ENCODE peak calls at places on chromosome 18, in seven cellular contexts. One of them, this sample, is unnamed.

GRCh38 chr18:13159579-13159978 is 59.0 kb upstream of the LDLRAD4 start:
- DNase-seq in B cell: no peak
- DNase-seq in T-cell: no peak
- DNase-seq in pancreas: no peak
- DNase-seq in GM12865: peak; percentile 74
- DNase-seq in mucosa of descending colon: peak; percentile 74
- DNase-seq in endodermal cell: peak; percentile 66
- DNase-seq in this sample: peak; percentile 49

GRCh38 chr18:21894619-21895367 is 154.2 kb downstream of the MIB1 start:
- DNase-seq in B cell: no peak
- DNase-seq in T-cell: no peak
- DNase-seq in pancreas: peak; percentile 56
- DNase-seq in GM12865: no peak
- DNase-seq in mucosa of descending colon: no peak
- DNase-seq in endodermal cell: no peak
- DNase-seq in this sample: no peak

GRCh38 chr18:58013241-58014211 is 30.5 kb upstream of the NEDD4L start:
- DNase-seq in B cell: no peak
- DNase-seq in T-cell: no peak
- DNase-seq in pancreas: no peak
- DNase-seq in GM12865: no peak
- DNase-seq in mucosa of descending colon: peak; percentile 68
- DNase-seq in endodermal cell: no peak
- DNase-seq in this sample: peak; percentile 5

GRCh38 chr18:63292844-63293683 is 26.5 kb downstream of the BCL2 start:
- DNase-seq in B cell: peak; percentile 79
- DNase-seq in T-cell: no peak
- DNase-seq in pancreas: no peak
- DNase-seq in GM12865: peak; percentile 65
- DNase-seq in mucosa of descending colon: no peak
- DNase-seq in endodermal cell: no peak
- DNase-seq in this sample: no peak

GRCh38 chr18:66271927-66272326 is 332.0 kb downstream of the CDH19 start:
- DNase-seq in B cell: no peak
- DNase-seq in T-cell: no peak
- DNase-seq in pancreas: no peak
- DNase-seq in GM12865: no peak
- DNase-seq in mucosa of descending colon: no peak
- DNase-seq in endodermal cell: peak; percentile 83
- DNase-seq in this sample: no peak

GRCh38 chr18:4106407-4107033 is 348.6 kb downstream of the DLGAP1 start:
- DNase-seq in B cell: peak; percentile 46
- DNase-seq in T-cell: peak; percentile 24
- DNase-seq in pancreas: peak; percentile 65
- DNase-seq in GM12865: peak; percentile 80
- DNase-seq in mucosa of descending colon: peak; percentile 83
- DNase-seq in endodermal cell: peak; percentile 92
- DNase-seq in this sample: peak; percentile 9

GRCh38 chr18:46754661-46755292 is 2.1 kb downstream of the ST8SIA5 start:
- DNase-seq in B cell: no peak
- DNase-seq in T-cell: no peak
- DNase-seq in pancreas: no peak
- DNase-seq in GM12865: no peak
- DNase-seq in mucosa of descending colon: no peak
- DNase-seq in endodermal cell: peak; percentile 80
- DNase-seq in this sample: no peak

GRCh38 chr18:48326901-48327675 is 82.1 kb downstream of the ZBTB7C start:
- DNase-seq in B cell: no peak
- DNase-seq in T-cell: no peak
- DNase-seq in pancreas: no peak
- DNase-seq in GM12865: no peak
- DNase-seq in mucosa of descending colon: no peak
- DNase-seq in endodermal cell: no peak
- DNase-seq in this sample: no peak

GRCh38 chr18:22591231-22591630 is 173.5 kb upstream of the CTAGE1 start:
- DNase-seq in B cell: no peak
- DNase-seq in T-cell: no peak
- DNase-seq in pancreas: no peak
- DNase-seq in GM12865: no peak
- DNase-seq in mucosa of descending colon: no peak
- DNase-seq in endodermal cell: no peak
- DNase-seq in this sample: no peak

GRCh38 chr18:62327977-62328376 is 2.9 kb downstream of the TNFRSF11A start:
- DNase-seq in B cell: no peak
- DNase-seq in T-cell: no peak
- DNase-seq in pancreas: no peak
- DNase-seq in GM12865: no peak
- DNase-seq in mucosa of descending colon: peak; percentile 53
- DNase-seq in endodermal cell: no peak
- DNase-seq in this sample: no peak

GRCh38 chr18:48583568-48583967 is 44.7 kb downstream of the CTIF start:
- DNase-seq in B cell: no peak
- DNase-seq in T-cell: no peak
- DNase-seq in pancreas: peak; percentile 49
- DNase-seq in GM12865: no peak
- DNase-seq in mucosa of descending colon: no peak
- DNase-seq in endodermal cell: no peak
- DNase-seq in this sample: no peak

GRCh38 chr18:73549236-73549635 is 598.4 kb downstream of the FBXO15 start:
- DNase-seq in B cell: no peak
- DNase-seq in T-cell: no peak
- DNase-seq in pancreas: no peak
- DNase-seq in GM12865: no peak
- DNase-seq in mucosa of descending colon: no peak
- DNase-seq in endodermal cell: no peak
- DNase-seq in this sample: no peak

GRCh38 chr18:9987931-9988330 is 74.1 kb downstream of the VAPA start:
- DNase-seq in B cell: no peak
- DNase-seq in T-cell: no peak
- DNase-seq in pancreas: peak; percentile 59
- DNase-seq in GM12865: no peak
- DNase-seq in mucosa of descending colon: no peak
- DNase-seq in endodermal cell: no peak
- DNase-seq in this sample: no peak

GRCh38 chr18:59056706-59057492 is 82.8 kb upstream of the SEC11C start:
- DNase-seq in B cell: peak; percentile 81
- DNase-seq in T-cell: peak; percentile 55
- DNase-seq in pancreas: peak; percentile 62
- DNase-seq in GM12865: peak; percentile 77
- DNase-seq in mucosa of descending colon: no peak
- DNase-seq in endodermal cell: peak; percentile 96
- DNase-seq in this sample: peak; percentile 51

GRCh38 chr18:59718108-59719057 is 21.2 kb upstream of the CCBE1 start:
- DNase-seq in B cell: no peak
- DNase-seq in T-cell: no peak
- DNase-seq in pancreas: no peak
- DNase-seq in GM12865: no peak
- DNase-seq in mucosa of descending colon: no peak
- DNase-seq in endodermal cell: peak; percentile 52
- DNase-seq in this sample: no peak

GRCh38 chr18:34329840-34330239 is 105.1 kb upstream of the NOL4 start:
- DNase-seq in B cell: no peak
- DNase-seq in T-cell: no peak
- DNase-seq in pancreas: no peak
- DNase-seq in GM12865: no peak
- DNase-seq in mucosa of descending colon: no peak
- DNase-seq in endodermal cell: no peak
- DNase-seq in this sample: no peak

GRCh38 chr18:27843783-27844415 is 333.0 kb downstream of the CDH2 start:
- DNase-seq in B cell: no peak
- DNase-seq in T-cell: no peak
- DNase-seq in pancreas: no peak
- DNase-seq in GM12865: no peak
- DNase-seq in mucosa of descending colon: no peak
- DNase-seq in endodermal cell: no peak
- DNase-seq in this sample: no peak

GRCh38 chr18:62957885-62958472 is 242.6 kb downstream of the PHLPP1 start:
- DNase-seq in B cell: peak; percentile 46
- DNase-seq in T-cell: peak; percentile 12
- DNase-seq in pancreas: peak; percentile 47
- DNase-seq in GM12865: peak; percentile 70
- DNase-seq in mucosa of descending colon: peak; percentile 83
- DNase-seq in endodermal cell: peak; percentile 83
- DNase-seq in this sample: no peak

GRCh38 chr18:52348209-52348608 is 8.2 kb downstream of the DCC start:
- DNase-seq in B cell: no peak
- DNase-seq in T-cell: no peak
- DNase-seq in pancreas: no peak
- DNase-seq in GM12865: peak; percentile 33
- DNase-seq in mucosa of descending colon: no peak
- DNase-seq in endodermal cell: peak; percentile 71
- DNase-seq in this sample: no peak

GRCh38 chr18:57441395-57441794 is 6.2 kb downstream of the ONECUT2 start:
- DNase-seq in B cell: no peak
- DNase-seq in T-cell: no peak
- DNase-seq in pancreas: no peak
- DNase-seq in GM12865: peak; percentile 64
- DNase-seq in mucosa of descending colon: no peak
- DNase-seq in endodermal cell: peak; percentile 82
- DNase-seq in this sample: no peak

GRCh38 chr18:49130261-49130660 is 179.5 kb upstream of the SMAD7 start:
- DNase-seq in B cell: no peak
- DNase-seq in T-cell: no peak
- DNase-seq in pancreas: no peak
- DNase-seq in GM12865: no peak
- DNase-seq in mucosa of descending colon: no peak
- DNase-seq in endodermal cell: no peak
- DNase-seq in this sample: no peak

GRCh38 chr18:10354241-10354811 is 100.1 kb upstream of the APCDD1 start:
- DNase-seq in B cell: no peak
- DNase-seq in T-cell: no peak
- DNase-seq in pancreas: no peak
- DNase-seq in GM12865: no peak
- DNase-seq in mucosa of descending colon: no peak
- DNase-seq in endodermal cell: no peak
- DNase-seq in this sample: no peak

GRCh38 chr18:40357536-40357935 is 1597.5 kb upstream of the PIK3C3 start:
- DNase-seq in B cell: no peak
- DNase-seq in T-cell: no peak
- DNase-seq in pancreas: no peak
- DNase-seq in GM12865: no peak
- DNase-seq in mucosa of descending colon: no peak
- DNase-seq in endodermal cell: no peak
- DNase-seq in this sample: no peak

GRCh38 chr18:46686186-46686585 is 29.2 kb upstream of the LOXHD1 start:
- DNase-seq in B cell: no peak
- DNase-seq in T-cell: no peak
- DNase-seq in pancreas: no peak
- DNase-seq in GM12865: no peak
- DNase-seq in mucosa of descending colon: no peak
- DNase-seq in endodermal cell: no peak
- DNase-seq in this sample: no peak

GRCh38 chr18:13374468-13375301 is 156.1 kb downstream of the LDLRAD4 start:
- DNase-seq in B cell: no peak
- DNase-seq in T-cell: no peak
- DNase-seq in pancreas: no peak
- DNase-seq in GM12865: no peak
- DNase-seq in mucosa of descending colon: no peak
- DNase-seq in endodermal cell: peak; percentile 47
- DNase-seq in this sample: no peak

GRCh38 chr18:75104483-75104882 is 104.5 kb downstream of the PTGR3 start:
- DNase-seq in B cell: no peak
- DNase-seq in T-cell: no peak
- DNase-seq in pancreas: no peak
- DNase-seq in GM12865: no peak
- DNase-seq in mucosa of descending colon: no peak
- DNase-seq in endodermal cell: no peak
- DNase-seq in this sample: no peak

GRCh38 chr18:54775686-54776085 is 52.6 kb upstream of the RAB27B start:
- DNase-seq in B cell: no peak
- DNase-seq in T-cell: no peak
- DNase-seq in pancreas: peak; percentile 59
- DNase-seq in GM12865: no peak
- DNase-seq in mucosa of descending colon: no peak
- DNase-seq in endodermal cell: no peak
- DNase-seq in this sample: no peak

GRCh38 chr18:42574871-42575270 is 540.6 kb downstream of the RIT2 start:
- DNase-seq in B cell: no peak
- DNase-seq in T-cell: no peak
- DNase-seq in pancreas: no peak
- DNase-seq in GM12865: no peak
- DNase-seq in mucosa of descending colon: no peak
- DNase-seq in endodermal cell: no peak
- DNase-seq in this sample: no peak

GRCh38 chr18:39487932-39488331 is 1922.3 kb upstream of the CELF4 start:
- DNase-seq in B cell: no peak
- DNase-seq in T-cell: no peak
- DNase-seq in pancreas: no peak
- DNase-seq in GM12865: no peak
- DNase-seq in mucosa of descending colon: no peak
- DNase-seq in endodermal cell: no peak
- DNase-seq in this sample: no peak